ENCODE peak calls at places on chromosome 14, in nine cellular contexts. I, R, U, B, W, J, Z, V and S are unnamed samples.

GRCh38 chr14:68619805-68620574 is 172.9 kb downstream of the ZFP36L1 start:
- DNase-seq in U (no peak), W (peak; percentile 88), B (peak; percentile 64), V (peak; percentile 37), R (no peak), J (no peak), Z (no peak), I (no peak), S (no peak)

GRCh38 chr14:101497910-101498860 is 63.1 kb upstream of the DIO3 start:
- DNase-seq in J (no peak), V (no peak), B (no peak), R (no peak), I (no peak), W (no peak), Z (peak; percentile 15), U (no peak), S (no peak)

GRCh38 chr14:20782280-20782890 is 1.3 kb downstream of the RNASE6 start:
- DNase-seq in Z (no peak), B (no peak), W (no peak), I (no peak), R (no peak), J (no peak), V (no peak), U (no peak), S (no peak)

GRCh38 chr14:43483415-43483814 is 1023.7 kb downstream of the FSCB start:
- DNase-seq in J (no peak), I (no peak), B (no peak), Z (no peak), V (no peak), U (no peak), R (no peak), W (no peak), S (no peak)

GRCh38 chr14:28926091-28926490 is 159.5 kb downstream of the FOXG1 start:
- DNase-seq in R (no peak), Z (no peak), W (no peak), I (no peak), B (no peak), U (no peak), J (no peak), V (no peak), S (no peak)

GRCh38 chr14:104682107-104682593 is 7.3 kb upstream of the INF2 start:
- DNase-seq in W (no peak), Z (peak; percentile 96), R (no peak), B (no peak), I (peak; percentile 40), U (no peak), V (no peak), J (no peak), S (no peak)

GRCh38 chr14:20427231-20428009 is 8.5 kb downstream of the KLHL33 start:
- DNase-seq in B (peak; percentile 68), U (peak; percentile 79), I (no peak), R (peak; percentile 26), W (peak; percentile 40), V (peak; percentile 59), J (peak; percentile 58), Z (no peak), S (no peak)

GRCh38 chr14:23398348-23398747 is 9.7 kb downstream of the MYH6 start:
- DNase-seq in Z (no peak), W (no peak), R (no peak), J (no peak), V (no peak), U (no peak), I (no peak), B (no peak), S (no peak)

GRCh38 chr14:38419579-38419978 is 163.7 kb upstream of the CLEC14A start:
- DNase-seq in W (no peak), J (no peak), U (no peak), B (no peak), V (no peak), Z (no peak), R (no peak), I (no peak), S (no peak)

GRCh38 chr14:94313991-94314655 is 9.0 kb downstream of the SERPINA6 start:
- DNase-seq in B (peak; percentile 79), Z (no peak), U (no peak), V (peak; percentile 53), J (peak; percentile 78), R (no peak), W (peak; percentile 18), I (no peak), S (peak; percentile 63)

GRCh38 chr14:50758279-50758678 is 72.7 kb downstream of the NIN start:
- DNase-seq in U (no peak), R (no peak), Z (no peak), I (no peak), W (no peak), V (no peak), J (no peak), B (no peak), S (no peak)

GRCh38 chr14:24232645-24233537 is at the start of gene GMPR2:
- DNase-seq in V (no peak), J (no peak), B (peak; percentile 7), W (no peak), I (no peak), Z (no peak), R (no peak), U (no peak), S (no peak)

GRCh38 chr14:94173471-94173884 is 644 bp upstream of the PPP4R4 start:
- DNase-seq in Z (no peak), R (peak; percentile 21), B (no peak), U (no peak), W (no peak), I (no peak), V (no peak), J (no peak), S (no peak)

GRCh38 chr14:25375639-25376038 is 325.7 kb upstream of the STXBP6 start:
- DNase-seq in W (no peak), J (no peak), R (no peak), V (no peak), B (no peak), Z (no peak), I (no peak), U (no peak), S (no peak)

GRCh38 chr14:25381498-25381897 is 331.6 kb upstream of the STXBP6 start:
- DNase-seq in B (peak; percentile 48), R (no peak), U (no peak), W (no peak), V (peak; percentile 3), Z (no peak), I (no peak), J (no peak), S (no peak)
- TF ChIP-seq CTCF in B (peak; percentile 44), R (peak; percentile 31), U (no peak), W (peak; percentile 14), V (peak; percentile 25), Z (peak; percentile 50), I (peak; percentile 29), J (no peak), S (no peak)

GRCh38 chr14:89308232-89308959 is 108.6 kb downstream of the FOXN3 start:
- DNase-seq in B (peak; percentile 53), U (peak; percentile 57), I (no peak), V (no peak), Z (no peak), R (no peak), J (no peak), W (no peak), S (no peak)
- TF ChIP-seq CTCF in B (no peak), U (peak; percentile 38), I (no peak), V (no peak), Z (no peak), R (no peak), J (no peak), W (no peak), S (no peak)

DNA sequence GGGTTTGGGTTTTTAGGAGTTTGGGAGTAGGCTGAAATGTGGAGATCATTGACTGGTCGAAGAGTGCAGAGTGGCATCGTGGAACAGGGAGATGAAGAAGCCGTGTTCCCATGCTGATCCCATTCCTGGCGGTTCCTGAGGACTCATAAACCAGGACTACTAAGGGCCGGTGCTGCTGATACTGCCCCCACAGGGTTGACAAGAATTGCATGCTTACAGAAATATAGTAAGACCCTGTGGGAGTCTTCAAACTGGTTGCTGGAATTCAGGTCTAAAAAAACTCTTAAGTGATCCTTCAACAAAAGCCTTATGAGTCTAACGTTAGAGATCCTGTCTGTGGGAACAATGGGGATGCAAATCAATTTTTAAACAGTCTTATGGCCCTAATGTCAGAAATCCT is 64.0 kb upstream of the ARHGAP5 start:
- DNase-seq in V (no peak), R (no peak), B (no peak), I (no peak), W (no peak), Z (peak; percentile 53), U (no peak), J (no peak), S (no peak)
- TF ChIP-seq CTCF in V (peak; percentile 12), R (no peak), B (peak; percentile 7), I (no peak), W (peak; percentile 40), Z (peak; percentile 61), U (no peak), J (peak; percentile 1), S (no peak)

GRCh38 chr14:54567224-54567633 is 301 bp downstream of the SAMD4A start:
- DNase-seq in U (no peak), I (peak; percentile 63), B (no peak), J (no peak), Z (peak; percentile 62), W (no peak), V (no peak), R (no peak), S (no peak)

GRCh38 chr14:54565236-54566151 is 1.4 kb upstream of the SAMD4A start:
- DNase-seq in J (peak; percentile 79), W (peak; percentile 84), I (peak; percentile 79), Z (peak; percentile 88), V (peak; percentile 87), B (peak; percentile 81), R (no peak), U (peak; percentile 87), S (peak; percentile 96)

GRCh38 chr14:54567634-54568561 is 970 bp downstream of the SAMD4A start:
- DNase-seq in B (peak; percentile 44), I (peak; percentile 69), U (peak; percentile 73), J (peak; percentile 45), Z (peak; percentile 71), V (peak; percentile 62), W (peak; percentile 20), R (no peak), S (no peak)

GRCh38 chr14:54566152-54566409 is 847 bp upstream of the SAMD4A start:
- DNase-seq in B (no peak), W (no peak), U (no peak), I (no peak), R (no peak), Z (no peak), V (no peak), J (no peak), S (no peak)

DNA sequence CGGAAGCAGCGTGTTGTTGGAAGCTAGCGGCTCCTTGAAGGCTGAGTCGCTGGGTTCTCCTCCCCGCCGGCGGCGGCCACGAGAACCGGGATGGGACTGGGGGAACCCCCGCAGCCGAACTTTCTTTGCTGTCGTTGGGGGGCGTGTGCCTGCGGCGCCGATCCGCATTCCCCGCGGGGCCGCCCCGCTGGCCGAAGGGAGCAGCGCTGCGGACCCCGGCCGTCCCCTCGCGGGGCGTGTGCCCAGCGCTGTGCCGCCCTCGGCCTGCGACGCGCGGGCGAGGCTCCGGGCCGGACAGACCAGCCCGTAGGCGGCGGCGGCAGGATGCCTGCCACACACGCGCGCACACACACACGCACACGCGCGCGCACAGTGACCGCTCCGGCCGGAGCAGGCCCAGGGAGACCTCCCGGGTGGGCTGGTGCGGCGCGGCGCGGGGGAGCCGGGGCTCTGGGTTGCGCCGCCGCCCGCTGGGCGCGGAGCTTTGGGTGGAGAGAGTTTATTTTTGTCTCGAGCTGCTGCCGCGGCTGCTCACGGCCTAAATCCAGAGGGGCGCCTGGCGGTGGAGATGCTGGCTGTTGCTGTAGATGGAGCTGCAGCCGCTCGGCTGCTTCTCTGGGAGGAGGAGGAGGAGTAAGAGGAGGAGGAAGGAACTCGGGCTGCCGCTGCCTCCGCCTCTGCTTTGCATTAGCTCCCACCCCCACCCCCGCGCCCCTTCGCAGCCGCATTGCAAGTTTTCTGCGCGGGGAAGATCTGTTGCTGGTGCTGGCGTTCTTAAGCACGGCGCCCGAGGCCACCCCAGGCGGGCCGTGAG is at the start of gene SAMD4A:
- DNase-seq in I (peak; percentile 67), J (peak; percentile 83), W (peak; percentile 82), V (peak; percentile 90), Z (peak; percentile 74), R (no peak), U (peak; percentile 79), B (peak; percentile 84), S (peak; percentile 92)
- TF ChIP-seq CTCF in I (no peak), J (peak; percentile 46), W (peak; percentile 67), V (peak; percentile 35), Z (peak; percentile 34), R (peak; percentile 27), U (peak; percentile 27), B (peak; percentile 38), S (peak; percentile 53)